ENCODE peak calls at places on chromosomes 12 and 14, in six cellular contexts. C is IMR-90, O is fibroblast of pulmonary artery, H is BE2C, G is natural killer cell, W is tibial nerve. U is an unnamed sample.

GRCh38 chr14:104801284-104802119 is 601 bp downstream of the ZBTB42 start:
- DNase-seq in H (peak), O (no peak), C (no peak), G (no peak), W (no peak), U (no peak)

GRCh38 chr14:33922125-33922524 is 28.7 kb downstream of the EGLN3 start:
- DNase-seq in G (no peak), C (no peak), W (no peak), H (no peak), O (peak), U (peak)

GRCh38 chr12:11863478-11863906 is 207.2 kb upstream of the BCL2L14 start:
- DNase-seq in G (no peak), O (peak), H (peak), C (no peak), W (no peak), U (no peak)

GRCh38 chr12:55697686-55698085 is 10.0 kb downstream of the ITGA7 start:
- DNase-seq in H (no peak), O (no peak), C (no peak), G (no peak), W (no peak), U (no peak)

GRCh38 chr12:48084066-48084465 is 21.8 kb downstream of the SENP1 start:
- DNase-seq in G (no peak), W (no peak), C (peak), O (peak), H (no peak), U (peak)

GRCh38 chr14:44494125-44494524 is 13.0 kb downstream of the FSCB start:
- DNase-seq in W (no peak), C (no peak), H (no peak), G (no peak), O (no peak), U (no peak)

GRCh38 chr12:66066071-66066928 is 64.2 kb downstream of the LLPH start:
- DNase-seq in H (no peak), W (no peak), C (peak), G (no peak), O (peak), U (peak)

GRCh38 chr12:49920241-49920914 is 16.7 kb upstream of the FAIM2 start:
- DNase-seq in O (peak), W (no peak), C (peak), H (no peak), G (no peak), U (no peak)

GRCh38 chr12:93122089-93122488 is 193.0 kb upstream of the EEA1 start:
- DNase-seq in W (no peak), C (peak), O (peak), G (no peak), H (no peak), U (peak)

GRCh38 chr12:74283646-74284045 is 254.0 kb upstream of the ATXN7L3B start:
- DNase-seq in W (no peak), O (no peak), H (no peak), G (no peak), C (no peak), U (no peak)

GRCh38 chr14:92041203-92041602 is 1.3 kb upstream of the TRIP11 start:
- DNase-seq in W (no peak), H (no peak), C (no peak), G (no peak), O (no peak), U (no peak)

GRCh38 chr14:93329965-93330608 is 2.7 kb downstream of the BTBD7 start:
- DNase-seq in G (no peak), W (no peak), H (no peak), O (no peak), C (no peak), U (no peak)

GRCh38 chr12:102883204-102883799 is 33.7 kb downstream of the PAH start:
- DNase-seq in O (peak), G (no peak), H (peak), C (no peak), W (peak), U (peak)

GRCh38 chr14:98754343-98755025 is 517.5 kb downstream of the BCL11B start:
- DNase-seq in W (no peak), O (no peak), G (no peak), H (no peak), C (no peak), U (peak)

GRCh38 chr12:109758406-109759075 is 44.9 kb downstream of the FAM222A start:
- DNase-seq in O (no peak), H (peak), W (peak), C (no peak), G (peak), U (no peak)

GRCh38 chr12:97556201-97556824 is 93.7 kb downstream of the RMST start:
- DNase-seq in C (no peak), G (no peak), O (peak), W (no peak), H (peak), U (peak)

GRCh38 chr12:76757694-76758093 is 6.2 kb upstream of the ZDHHC17 start:
- DNase-seq in H (no peak), W (no peak), G (no peak), C (peak), O (no peak), U (no peak)

GRCh38 chr12:40634431-40635131 is 57.7 kb upstream of the CNTN1 start:
- DNase-seq in H (no peak), C (no peak), O (no peak), W (no peak), G (no peak), U (no peak)

GRCh38 chr14:103444837-103445524 is 59.8 kb downstream of the MARK3 start:
- DNase-seq in O (peak), H (no peak), C (peak), W (no peak), G (no peak), U (peak)

GRCh38 chr14:56197150-56197549 is 78.9 kb downstream of the PELI2 start:
- DNase-seq in G (no peak), C (no peak), W (no peak), H (no peak), O (no peak), U (no peak)

GRCh38 chr12:6684609-6685008 is 4.6 kb downstream of the ZNF384 start:
- DNase-seq in H (peak), O (peak), W (no peak), G (no peak), C (peak), U (no peak)

GRCh38 chr14:69324341-69324931 is 64.5 kb downstream of the GALNT16 start:
- DNase-seq in O (no peak), W (no peak), H (no peak), G (peak), C (no peak), U (no peak)

GRCh38 chr14:21071225-21072041 is 1.3 kb downstream of the ARHGEF40 start:
- DNase-seq in O (peak), H (peak), G (peak), C (peak), W (peak), U (peak)

DNA sequence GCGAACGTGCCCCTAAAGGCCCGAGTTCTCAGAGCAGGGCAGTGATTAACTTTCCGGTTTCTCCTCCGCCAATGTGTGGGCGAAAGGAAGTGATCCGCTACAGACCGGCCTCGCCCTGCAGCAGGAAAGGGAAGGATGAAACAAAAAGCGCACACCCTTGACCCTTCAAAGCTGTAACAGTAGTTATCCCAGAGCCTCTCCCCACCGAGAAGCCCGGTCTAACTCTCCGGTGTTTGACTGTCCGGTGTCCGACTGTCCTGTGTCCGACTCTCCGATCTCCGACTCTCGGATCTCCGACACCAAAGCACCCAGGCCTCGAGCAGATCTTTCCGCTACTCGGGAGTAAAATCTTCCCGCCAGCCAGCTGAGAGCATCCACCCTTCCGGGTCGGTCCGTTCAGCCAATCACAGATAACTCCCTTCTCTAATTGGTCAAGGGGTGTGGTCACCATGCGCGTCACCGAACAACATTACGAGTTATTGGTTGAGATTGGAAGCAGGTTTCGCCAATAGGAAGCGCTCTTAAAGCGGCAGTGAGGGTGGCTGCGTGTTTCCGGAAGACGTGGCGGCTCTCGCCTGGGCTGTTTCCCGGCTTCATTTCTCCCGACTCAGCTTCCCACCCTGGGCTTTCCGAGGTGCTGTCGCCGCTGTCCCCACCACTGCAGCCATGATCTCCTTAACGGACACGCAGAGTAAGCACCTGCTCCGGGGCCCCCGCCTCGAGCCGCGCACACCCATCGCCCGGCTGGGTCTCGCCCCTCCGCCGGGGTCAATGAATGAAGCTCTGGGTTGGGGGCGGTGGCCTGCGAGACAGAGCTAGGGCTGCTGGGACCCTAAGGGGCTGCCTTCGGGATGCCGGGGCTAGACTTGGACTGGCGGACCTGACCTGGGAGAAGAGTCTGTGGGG is at the start of the genes GOLT1B and RECQL:
- DNase-seq in W (peak), G (peak), O (peak), H (peak), C (peak), U (peak)
- TF ChIP-seq CTCF in W (peak), G (no peak), O (no peak), H (no peak), C (no peak), U (no peak)

GRCh38 chr14:22781606-22782000 is 15.1 kb downstream of the OXA1L start:
- DNase-seq in C (peak), G (no peak), O (no peak), W (no peak), H (no peak), U (peak)

GRCh38 chr14:22776215-22776614 is 9.7 kb downstream of the OXA1L start:
- DNase-seq in O (no peak), W (no peak), G (no peak), C (no peak), H (no peak), U (no peak)

GRCh38 chr14:22780941-22781605 is 14.6 kb downstream of the OXA1L start:
- DNase-seq in H (no peak), G (no peak), O (no peak), W (no peak), C (peak), U (peak)

GRCh38 chr14:22780105-22780679 is 13.7 kb downstream of the OXA1L start:
- DNase-seq in G (no peak), C (peak), O (peak), H (no peak), W (no peak), U (peak)
- TF ChIP-seq CTCF in G (no peak), C (no peak), O (no peak), H (no peak), W (no peak), U (no peak)

GRCh38 chr14:99863059-99863458 is 69.8 kb downstream of the EML1 start:
- DNase-seq in C (no peak), H (no peak), O (no peak), G (no peak), W (no peak), U (no peak)
- TF ChIP-seq CTCF in C (no peak), H (no peak), O (no peak), G (no peak), W (no peak), U (no peak)

GRCh38 chr12:52369220-52369619 is 1.9 kb upstream of the KRT85 start:
- DNase-seq in W (no peak), C (no peak), O (no peak), H (no peak), G (no peak), U (no peak)

GRCh38 chr12:52370906-52371608 is 3.8 kb upstream of the KRT85 start:
- DNase-seq in H (no peak), O (peak), W (peak), G (no peak), C (peak), U (no peak)

GRCh38 chr12:52371716-52372115 is 4.4 kb upstream of the KRT85 start:
- DNase-seq in C (no peak), W (no peak), G (no peak), H (no peak), O (no peak), U (no peak)

GRCh38 chr12:52369809-52370208 is 2.5 kb upstream of the KRT85 start:
- DNase-seq in O (no peak), H (no peak), C (no peak), W (no peak), G (no peak), U (no peak)

DNA sequence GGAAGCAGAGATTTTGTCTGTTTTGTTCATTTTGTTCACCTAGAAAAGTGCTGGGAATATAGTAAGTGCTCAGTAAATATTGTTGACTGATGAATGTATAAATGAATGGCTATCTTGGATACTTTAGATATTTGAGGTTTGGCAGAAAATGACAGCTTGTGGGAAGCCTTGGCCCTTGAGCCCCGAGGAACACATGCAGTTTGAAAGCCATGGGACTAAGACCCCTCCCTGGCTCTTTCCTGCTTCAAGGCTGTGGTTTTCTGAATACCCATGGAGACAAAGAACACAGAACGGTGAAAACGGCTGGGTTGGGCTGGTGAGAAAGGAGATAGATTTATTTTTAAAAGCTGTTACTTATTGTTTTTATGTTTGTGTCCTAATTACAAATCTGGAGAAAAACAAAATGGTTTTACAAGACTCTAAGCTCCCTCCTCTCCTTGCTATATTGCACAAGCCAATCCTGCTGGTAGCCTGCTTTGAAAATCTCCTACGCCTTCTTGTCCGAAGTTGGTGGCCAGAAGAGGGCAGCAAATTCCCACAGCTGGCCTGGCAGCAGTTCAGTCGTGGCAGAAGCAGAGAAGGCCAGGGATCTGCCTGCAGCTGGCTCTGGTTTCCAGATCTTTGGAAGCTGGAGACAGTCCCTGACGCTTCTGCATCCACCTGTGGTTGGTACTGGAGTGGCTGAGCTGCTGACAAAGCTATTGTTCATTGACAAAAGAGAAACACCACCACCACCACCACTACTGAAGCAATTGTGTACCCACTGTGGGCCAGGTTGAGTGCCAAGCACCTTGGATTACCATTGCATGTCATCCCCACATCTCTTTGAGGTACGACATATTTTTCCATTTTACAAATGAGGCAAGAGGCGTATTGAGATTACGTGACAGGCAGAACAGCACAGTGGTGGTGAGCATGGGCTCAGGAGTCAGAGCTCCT is 5.2 kb upstream of the KRT85 start:
- DNase-seq in W (peak), O (peak), C (peak), G (peak), H (peak), U (peak)
- TF ChIP-seq CTCF in W (peak), O (peak), C (peak), G (peak), H (peak), U (peak)

GRCh38 chr14:100416081-100416480 is 92.9 kb downstream of the SLC25A47 start:
- DNase-seq in O (no peak), H (no peak), W (no peak), G (no peak), C (no peak), U (no peak)

GRCh38 chr14:100419856-100420255 is 96.7 kb downstream of the SLC25A47 start:
- DNase-seq in G (no peak), W (no peak), O (no peak), C (no peak), H (peak), U (no peak)

GRCh38 chr14:100415226-100415625 is 92.1 kb downstream of the SLC25A47 start:
- DNase-seq in C (no peak), W (no peak), H (no peak), O (no peak), G (no peak), U (no peak)

GRCh38 chr14:100416921-100417451 is 93.8 kb downstream of the SLC25A47 start:
- DNase-seq in H (no peak), G (no peak), O (peak), C (peak), W (no peak), U (peak)

DNA sequence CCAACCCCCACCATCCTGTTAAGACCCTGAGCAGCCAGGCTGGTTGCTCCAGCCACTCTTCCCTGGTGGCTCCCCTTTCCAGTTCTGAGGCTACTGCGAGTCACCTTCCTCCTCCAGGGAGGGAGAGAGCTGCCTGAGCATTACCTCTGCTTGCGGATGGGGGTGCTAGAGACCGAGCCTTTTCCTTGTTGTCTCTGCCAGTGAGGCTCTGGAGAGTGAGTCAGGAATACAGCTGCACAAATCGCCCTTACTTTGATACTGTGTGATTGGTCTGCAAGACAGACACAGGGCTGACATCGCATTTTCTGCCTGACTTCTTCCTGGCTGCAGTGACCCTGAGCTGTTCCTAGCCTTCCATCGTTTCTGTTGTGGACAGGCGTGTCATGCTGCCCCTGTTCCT is 94.3 kb downstream of the SLC25A47 start:
- DNase-seq in C (peak), G (no peak), H (peak), W (no peak), O (peak), U (peak)
- TF ChIP-seq CTCF in C (peak), G (no peak), H (peak), W (no peak), O (peak), U (peak)

GRCh38 chr12:44816446-44817017 is 59.6 kb downstream of the NELL2 start:
- DNase-seq in W (no peak), C (no peak), G (no peak), H (no peak), O (no peak), U (no peak)

GRCh38 chr12:44817687-44818086 is 58.4 kb downstream of the NELL2 start:
- DNase-seq in C (no peak), H (no peak), O (no peak), G (no peak), W (no peak), U (no peak)

GRCh38 chr12:44812062-44812461 is 64.1 kb downstream of the NELL2 start:
- DNase-seq in G (no peak), O (no peak), H (no peak), W (no peak), C (no peak), U (no peak)
- TF ChIP-seq CTCF in G (peak), O (no peak), H (no peak), W (no peak), C (no peak), U (no peak)

GRCh38 chr12:818733-819132 is 66.4 kb downstream of the WNK1 start:
- DNase-seq in H (no peak), G (no peak), O (peak), W (no peak), C (peak), U (no peak)
- TF ChIP-seq CTCF in H (no peak), G (no peak), O (peak), W (no peak), C (no peak), U (peak)